ENCODE peak calls at places on chromosomes 5 and 9, in five cellular contexts. A, J, Q, H and W are unnamed samples. For H3K27me3, the result is how much of the 10 kb centered on the place peaks cover.

GRCh38 chr5:66454186-66455078 is 141.8 kb upstream of the MAST4 start:
- DNase-seq in A (no peak), J (no peak), Q (no peak), H (no peak), W (no peak)

GRCh38 chr5:161544350-161544765 is 2.2 kb downstream of the GABRB2 start:
- DNase-seq in A (peak), J (peak), Q (no peak), H (no peak), W (no peak)

GRCh38 chr9:19999491-20000057 is 210.7 kb upstream of the SLC24A2 start:
- DNase-seq in A (peak), J (no peak), Q (no peak), H (no peak), W (peak)

GRCh38 chr9:113505963-113506624 is 42.6 kb downstream of the RGS3 start:
- DNase-seq in A (no peak), J (peak), Q (no peak), H (no peak), W (no peak)

GRCh38 chr5:72106922-72107873 is at the start of gene MAP1B:
- DNase-seq in A (peak), J (peak), Q (no peak), H (peak), W (peak)

GRCh38 chr5:9356306-9356942 is 189.5 kb downstream of the SEMA5A start:
- DNase-seq in A (no peak), J (no peak), Q (no peak), H (no peak), W (no peak)

GRCh38 chr5:163658702-163659567 is 153.5 kb downstream of the MAT2B start:
- DNase-seq in A (no peak), J (no peak), Q (no peak), H (no peak), W (no peak)

GRCh38 chr9:132919609-132920268 is 24.7 kb downstream of the TSC1 start:
- DNase-seq in A (no peak), J (no peak), Q (no peak), H (no peak), W (no peak)

GRCh38 chr9:126752376-126752775 is 52.5 kb upstream of the ZBTB43 start:
- DNase-seq in A (no peak), J (no peak), Q (no peak), H (no peak), W (no peak)

GRCh38 chr5:169875091-169875727 is 105.1 kb downstream of the INSYN2B start:
- DNase-seq in A (no peak), J (no peak), Q (no peak), H (no peak), W (no peak)

GRCh38 chr5:33675958-33676464 is 215.8 kb downstream of the ADAMTS12 start:
- DNase-seq in A (no peak), J (no peak), Q (no peak), H (no peak), W (peak)

GRCh38 chr5:23332650-23333251 is 174.7 kb upstream of the PRDM9 start:
- DNase-seq in A (peak), J (peak), Q (no peak), H (no peak), W (no peak)

GRCh38 chr5:76341935-76342334 is 61.1 kb upstream of the IQGAP2 start:
- DNase-seq in A (no peak), J (no peak), Q (peak), H (no peak), W (no peak)

GRCh38 chr5:1130218-1130946 is 18.5 kb upstream of the SLC12A7 start:
- DNase-seq in A (peak), J (no peak), Q (no peak), H (no peak), W (no peak)

GRCh38 chr5:19462019-19462418 is 526.0 kb downstream of the CDH18 start:
- DNase-seq in A (no peak), J (no peak), Q (no peak), H (no peak), W (no peak)

GRCh38 chr9:117936185-117936758 is 232.1 kb downstream of the TLR4 start:
- DNase-seq in A (no peak), J (no peak), Q (no peak), H (no peak), W (peak)

GRCh38 chr5:69505306-69505705 is 12.7 kb downstream of the OCLN start:
- DNase-seq in A (no peak), J (no peak), Q (no peak), H (no peak), W (no peak)
- H3K4me3 ChIP-seq in A (no peak), J (no peak), Q (no peak), H (no peak), W (no peak)

DNA sequence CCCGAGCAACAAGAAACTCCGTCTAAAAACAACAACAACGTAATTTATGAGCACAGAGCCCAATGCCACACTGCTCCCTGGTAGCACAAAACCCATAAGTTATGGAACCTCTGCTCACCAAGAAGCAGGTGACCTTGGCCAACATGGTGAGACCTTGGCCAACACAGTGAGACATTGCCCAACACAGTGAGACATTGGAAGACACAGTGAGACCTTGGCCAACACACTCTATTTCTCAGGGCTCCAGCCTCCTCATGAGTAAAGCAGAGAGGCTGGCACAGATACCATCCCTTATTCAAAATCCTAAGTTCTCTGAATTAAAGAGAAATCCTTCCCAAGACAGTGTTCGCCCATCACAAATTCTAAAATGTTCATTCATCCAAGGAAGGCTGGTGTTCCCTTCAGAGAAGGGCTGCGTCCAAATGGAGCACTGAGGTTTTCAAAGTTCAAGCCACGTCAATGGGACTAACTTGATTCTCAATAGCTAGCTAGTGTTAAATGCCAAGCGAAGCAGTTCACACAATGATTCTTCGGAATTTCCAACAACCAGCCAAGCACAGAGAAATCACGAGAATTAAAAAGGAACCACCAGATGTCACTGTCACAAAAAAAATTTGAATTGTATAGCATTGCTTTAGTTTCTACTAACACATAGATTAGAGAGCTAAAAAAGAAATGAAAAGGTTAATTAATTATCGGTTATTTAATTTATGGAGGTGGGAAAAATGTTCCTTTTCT is 29.4 kb downstream of the TTC39B start:
- DNase-seq in A (peak), J (peak), Q (no peak), H (no peak), W (no peak)
- TF ChIP-seq CTCF in A (peak), J (peak), Q (peak), H (peak), W (no peak)

DNA sequence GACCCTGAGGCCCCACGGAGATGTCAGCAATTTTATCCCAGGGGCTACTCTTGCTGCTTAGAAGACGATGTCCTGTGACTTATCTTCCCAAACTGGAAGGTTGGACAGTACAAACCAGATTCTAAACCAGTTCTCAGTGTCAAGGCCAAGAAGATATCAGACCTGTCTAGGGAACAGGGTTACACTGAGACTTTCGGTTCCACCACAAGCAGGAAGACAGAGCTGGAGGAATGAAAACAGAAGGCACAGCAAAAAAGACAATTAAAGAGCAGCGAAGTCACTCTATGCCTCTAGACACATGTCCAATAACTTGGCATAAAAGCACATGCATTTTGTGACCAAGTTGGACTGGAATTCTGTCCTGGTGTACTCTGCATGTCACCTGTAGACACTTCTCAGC is 73.4 kb upstream of the TMEM252 start:
- DNase-seq in A (no peak), J (no peak), Q (no peak), H (no peak), W (no peak)
- H3K27me3 ChIP-seq in A (under half), J (under half), Q (under half), H (under half), W (under half)

DNA sequence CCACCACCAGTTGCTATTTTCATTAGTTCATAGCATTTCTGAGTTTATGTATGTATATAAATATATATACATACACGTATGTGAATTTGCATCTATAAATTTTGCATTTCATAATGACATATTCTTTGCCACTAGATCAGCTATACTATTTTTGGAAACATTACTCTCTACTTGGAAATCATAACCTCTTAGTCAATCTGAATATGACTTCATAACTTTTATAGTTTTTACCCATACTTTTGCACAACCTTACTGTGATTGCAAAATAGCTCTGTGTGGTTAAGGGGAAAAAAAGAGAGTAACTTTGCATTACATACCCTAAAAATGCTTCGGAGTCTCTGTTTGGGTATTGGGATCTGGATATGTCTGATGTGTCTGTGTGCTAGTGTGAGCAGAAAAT is 44.9 kb upstream of the ADAMTSL1 start:
- DNase-seq in A (no peak), J (no peak), Q (no peak), H (no peak), W (no peak)
- H3K4me3 ChIP-seq in A (no peak), J (no peak), Q (no peak), H (no peak), W (no peak)

DNA sequence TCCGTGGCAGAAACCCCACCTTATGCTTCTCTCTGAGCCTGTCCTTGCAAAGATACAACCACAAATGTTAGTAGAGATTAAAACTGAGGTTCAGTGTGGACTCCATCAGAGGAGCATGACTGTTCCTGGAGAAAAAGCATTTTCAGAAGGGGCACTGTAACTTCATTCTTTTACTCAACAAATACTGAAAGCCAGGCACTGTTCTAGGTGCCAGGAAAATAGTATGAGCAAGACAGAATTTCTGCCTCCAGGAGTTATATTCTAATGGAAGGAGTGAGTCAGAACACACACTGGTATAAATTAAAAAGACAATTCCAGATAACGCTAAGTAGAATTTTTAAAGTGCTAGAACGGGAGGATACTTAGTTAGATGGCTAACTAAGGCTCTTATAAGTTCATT is 251.4 kb upstream of the GAS1 start:
- DNase-seq in A (no peak), J (no peak), Q (no peak), H (no peak), W (no peak)
- TF ChIP-seq CTCF in A (no peak), J (no peak), Q (no peak), H (no peak), W (no peak)